ENCODE peak calls at places on chromosomes 6 and 20, in five cellular contexts. G is Daoy; D is GM06990; Q is A172; X is activated naive CD4-positive, alpha-beta T cell. K is an unnamed sample.
A peak's percentile ranks its signal among the peaks of the same experiment; 100 is the strongest.

GRCh38 chr6:168198302-168199180 is 119.5 kb upstream of the FRMD1 start:
- DNase-seq in Q (no peak), D (no peak), G (no peak), X (no peak), K (no peak)

GRCh38 chr6:165674155-165675029 is 11.4 kb upstream of the PDE10A start:
- DNase-seq in Q (peak; percentile 29), D (no peak), X (no peak), G (no peak), K (no peak)

GRCh38 chr6:152748843-152749242 is 1.8 kb upstream of the VIP start:
- DNase-seq in D (peak; percentile 5), X (no peak), Q (no peak), G (no peak), K (no peak)

GRCh38 chr6:20424679-20425078 is 23.0 kb downstream of the E2F3 start:
- DNase-seq in Q (no peak), X (no peak), D (no peak), G (no peak), K (no peak)

GRCh38 chr6:37940074-37940847 is 120.7 kb downstream of the ZFAND3 start:
- DNase-seq in D (no peak), Q (no peak), X (no peak), G (peak; percentile 68), K (no peak)

GRCh38 chr20:40650707-40651106 is 38.3 kb downstream of the MAFB start:
- DNase-seq in G (peak; percentile 32), D (no peak), X (no peak), Q (no peak), K (no peak)

GRCh38 chr6:136037885-136038460 is 186.5 kb downstream of the PDE7B start:
- DNase-seq in G (peak; percentile 13), Q (no peak), X (no peak), D (no peak), K (no peak)

GRCh38 chr6:12271997-12272396 is 18.2 kb upstream of the EDN1 start:
- DNase-seq in X (no peak), G (no peak), D (no peak), Q (no peak), K (no peak)

GRCh38 chr6:82924799-82925535 is 140.7 kb downstream of the UBE3D start:
- DNase-seq in G (no peak), Q (no peak), D (no peak), X (no peak), K (no peak)

GRCh38 chr6:43676962-43677606 is 10.5 kb downstream of the MRPS18A start:
- DNase-seq in G (no peak), Q (no peak), X (no peak), D (no peak), K (no peak)

GRCh38 chr20:49894073-49894470 is 21.3 kb downstream of the SPATA2 start:
- DNase-seq in G (no peak), Q (no peak), D (no peak), X (no peak), K (peak; percentile 48)

GRCh38 chr6:148487461-148487860 is 144.8 kb downstream of the SASH1 start:
- DNase-seq in Q (no peak), X (no peak), G (no peak), D (no peak), K (no peak)

GRCh38 chr6:154206984-154207383 is 149.6 kb downstream of the IPCEF1 start:
- DNase-seq in X (no peak), Q (no peak), D (no peak), G (no peak), K (no peak)

GRCh38 chr6:10522929-10523573 is 1.9 kb downstream of the GCNT2 start:
- DNase-seq in D (no peak), X (no peak), Q (no peak), G (no peak), K (no peak)

GRCh38 chr20:41174373-41174772 is 37.0 kb downstream of the PLCG1 start:
- DNase-seq in X (no peak), Q (no peak), G (no peak), D (no peak), K (no peak)

GRCh38 chr6:81241717-81242116 is 510.8 kb downstream of the TENT5A start:
- DNase-seq in G (peak; percentile 24), X (no peak), Q (peak; percentile 34), D (no peak), K (no peak)

GRCh38 chr20:64161595-64162238 is 2.5 kb upstream of the MYT1 start:
- DNase-seq in D (no peak), G (peak; percentile 65), Q (peak; percentile 15), X (no peak), K (peak; percentile 69)

GRCh38 chr6:74899416-74899815 is 306.4 kb downstream of the COL12A1 start:
- DNase-seq in D (no peak), G (no peak), Q (peak; percentile 25), X (no peak), K (no peak)

GRCh38 chr6:40922281-40922680 is 116.7 kb downstream of the UNC5CL start:
- DNase-seq in G (peak; percentile 21), X (no peak), D (no peak), Q (peak; percentile 21), K (no peak)

GRCh38 chr20:10427060-10427692 is 6.8 kb downstream of the MKKS start:
- DNase-seq in X (peak; percentile 10), G (peak; percentile 45), D (no peak), Q (peak; percentile 48), K (peak; percentile 31)

GRCh38 chr6:14910692-14911547 is 334.9 kb upstream of the JARID2 start:
- DNase-seq in Q (peak; percentile 11), D (peak; percentile 71), X (no peak), G (peak; percentile 28), K (peak; percentile 64)

GRCh38 chr6:46626228-46626909 is 26.2 kb downstream of the CYP39A1 start:
- DNase-seq in X (no peak), D (peak; percentile 24), Q (no peak), G (peak; percentile 19), K (peak; percentile 25)

GRCh38 chr6:156953478-156954146 is 176.4 kb downstream of the ARID1B start:
- DNase-seq in D (no peak), X (no peak), Q (peak; percentile 93), G (peak; percentile 98), K (peak; percentile 41)

GRCh38 chr6:28337103-28337520 is 1.2 kb upstream of the ZSCAN31 start:
- DNase-seq in Q (no peak), G (no peak), D (no peak), X (no peak), K (no peak)

GRCh38 chr6:39118921-39119320 is 3.9 kb upstream of the SAYSD1 start:
- DNase-seq in G (no peak), Q (no peak), X (no peak), D (no peak), K (no peak)

GRCh38 chr6:152636675-152637421 is at the start of gene SYNE1:
- DNase-seq in X (no peak), G (peak; percentile 7), D (peak; percentile 39), Q (peak; percentile 11), K (peak; percentile 18)

GRCh38 chr6:100099189-100100074 is 105.4 kb upstream of the MCHR2 start:
- DNase-seq in D (no peak), Q (peak; percentile 10), X (no peak), G (no peak), K (peak; percentile 22)

GRCh38 chr6:98835149-98836024 is 1.0 kb downstream of the POU3F2 start:
- DNase-seq in D (no peak), X (no peak), Q (no peak), G (peak; percentile 54), K (peak; percentile 20)

GRCh38 chr20:45933231-45934045 is 1.0 kb upstream of the PCIF1 start:
- DNase-seq in Q (peak; percentile 88), G (peak; percentile 75), D (peak; percentile 61), X (peak; percentile 40), K (peak; percentile 78)

GRCh38 chr6:19549109-19549508 is 288.1 kb upstream of the ID4 start:
- DNase-seq in G (no peak), X (no peak), D (no peak), Q (no peak), K (no peak)

GRCh38 chr20:58650181-58650775 is 805 bp upstream of the STX16 start:
- DNase-seq in Q (no peak), D (peak; percentile 53), G (no peak), X (peak; percentile 46), K (peak; percentile 65)

GRCh38 chr20:53608456-53609413 is 15.1 kb upstream of the ZNF217 start:
- DNase-seq in Q (no peak), X (peak; percentile 12), G (no peak), D (peak; percentile 67), K (no peak)

GRCh38 chr20:32672315-32672981 is 1.3 kb downstream of the C20orf203 start:
- DNase-seq in X (no peak), G (no peak), D (no peak), Q (no peak), K (peak; percentile 41)

GRCh38 chr6:27752038-27752885 is 159.9 kb downstream of the OR2B2 start:
- DNase-seq in Q (peak; percentile 79), X (peak; percentile 5), D (peak; percentile 63), G (peak; percentile 73), K (peak; percentile 50)

GRCh38 chr6:85551264-85551663 is 42.4 kb downstream of the SNX14 start:
- DNase-seq in X (no peak), Q (peak; percentile 16), D (no peak), G (no peak), K (no peak)

GRCh38 chr6:37774028-37774680 is 45.4 kb upstream of the ZFAND3 start:
- DNase-seq in D (no peak), X (no peak), G (no peak), Q (no peak), K (no peak)

GRCh38 chr20:18263723-18264122 is 24.6 kb upstream of the ZNF133 start:
- DNase-seq in D (no peak), Q (peak; percentile 25), G (peak; percentile 9), X (no peak), K (no peak)

GRCh38 chr6:25423358-25423757 is 144.2 kb downstream of the CARMIL1 start:
- DNase-seq in G (no peak), D (no peak), Q (no peak), X (no peak), K (no peak)

GRCh38 chr20:22472386-22472785 is 112.0 kb downstream of the FOXA2 start:
- DNase-seq in Q (no peak), X (no peak), D (no peak), G (no peak), K (no peak)